ENCODE peak calls at places on chromosomes 2 and 18, in ten cellular contexts. W, C, Q, I, S, M, J, N, V and R are unnamed samples.

GRCh38 chr2:141933226-141933625 is 197.6 kb downstream of the LRP1B start:
- DNase-seq in W (no peak), C (no peak), Q (no peak), I (no peak), S (no peak), M (no peak), J (no peak), N (no peak), V (no peak), R (no peak)

GRCh38 chr2:168369087-168369486 is 87.0 kb upstream of the CERS6 start:
- DNase-seq in W (no peak), C (peak), Q (no peak), I (no peak), S (no peak), M (no peak), J (no peak), N (no peak), V (no peak), R (no peak)

GRCh38 chr18:55779711-55780590 is 192.0 kb upstream of the TCF4 start:
- DNase-seq in W (peak), C (peak), Q (no peak), I (no peak), S (no peak), M (no peak), J (peak), N (peak), V (no peak), R (peak)

GRCh38 chr2:112259509-112260294 is 4.9 kb upstream of the ZC3H8 start:
- DNase-seq in W (peak), C (peak), Q (peak), I (peak), S (peak), M (peak), J (peak), N (peak), V (peak), R (peak)

GRCh38 chr2:119734051-119734450 is 25.7 kb upstream of the PTPN4 start:
- DNase-seq in W (no peak), C (peak), Q (no peak), I (no peak), S (no peak), M (no peak), J (no peak), N (no peak), V (no peak), R (no peak)

GRCh38 chr2:53545159-53546055 is 222.2 kb upstream of the CHAC2 start:
- DNase-seq in W (no peak), C (peak), Q (no peak), I (no peak), S (no peak), M (no peak), J (no peak), N (peak), V (no peak), R (no peak)

GRCh38 chr2:175323162-175323561 is 141.7 kb upstream of the ATP5MC3 start:
- DNase-seq in W (no peak), C (no peak), Q (no peak), I (no peak), S (no peak), M (no peak), J (no peak), N (no peak), V (no peak), R (no peak)

GRCh38 chr2:95278051-95278471 is 3.8 kb downstream of the PROM2 start:
- DNase-seq in W (no peak), C (no peak), Q (no peak), I (no peak), S (no peak), M (no peak), J (no peak), N (no peak), V (no peak), R (no peak)

GRCh38 chr18:30618567-30618966 is 424.0 kb downstream of the DSC3 start:
- DNase-seq in W (no peak), C (no peak), Q (no peak), I (no peak), S (no peak), M (no peak), J (no peak), N (no peak), V (no peak), R (no peak)

GRCh38 chr2:193537531-193537930 is 1342.8 kb upstream of the TMEFF2 start:
- DNase-seq in W (no peak), C (no peak), Q (no peak), I (no peak), S (no peak), M (no peak), J (no peak), N (no peak), V (no peak), R (no peak)

GRCh38 chr18:74446178-74446577 is 10.9 kb downstream of the DIPK1C start:
- DNase-seq in W (peak), C (no peak), Q (no peak), I (no peak), S (no peak), M (no peak), J (no peak), N (no peak), V (no peak), R (no peak)

GRCh38 chr2:156800065-156800556 is 363.9 kb downstream of the GPD2 start:
- DNase-seq in W (no peak), C (no peak), Q (no peak), I (no peak), S (no peak), M (no peak), J (no peak), N (no peak), V (peak), R (no peak)

GRCh38 chr2:40348665-40349064 is 103.2 kb downstream of the SLC8A1 start:
- DNase-seq in W (no peak), C (no peak), Q (no peak), I (no peak), S (no peak), M (no peak), J (no peak), N (no peak), V (no peak), R (no peak)